ENCODE peak calls at places on chromosomes 1 and 21, in five cellular contexts. Z is suprapubic skin, K is GM12892, I is right lobe of liver, M is IMR-90. V is an unnamed sample.

GRCh38 chr21:34580181-34580700 is 34.7 kb downstream of the RCAN1 start:
- DNase-seq in M (no peak), K (no peak), Z (no peak), I (no peak), V (no peak)

GRCh38 chr1:28436211-28436769 is 66.8 kb downstream of the PHACTR4 start:
- DNase-seq in I (no peak), Z (no peak), M (no peak), K (no peak), V (no peak)

GRCh38 chr1:78005755-78006154 is 1.0 kb downstream of the DNAJB4 start:
- DNase-seq in K (no peak), Z (no peak), I (no peak), M (peak), V (no peak)

GRCh38 chr1:31689821-31690220 is 14.0 kb downstream of the COL16A1 start:
- DNase-seq in M (peak), Z (no peak), I (no peak), K (no peak), V (no peak)

GRCh38 chr1:100629391-100629790 is 90.2 kb upstream of the VCAM1 start:
- DNase-seq in K (no peak), I (no peak), M (no peak), Z (no peak), V (no peak)

GRCh38 chr1:4634156-4634792 is 20.1 kb upstream of the AJAP1 start:
- DNase-seq in K (no peak), I (no peak), M (no peak), Z (no peak), V (no peak)

GRCh38 chr1:11701981-11702803 is 10.7 kb downstream of the DRAXIN start:
- DNase-seq in M (no peak), K (no peak), Z (no peak), I (no peak), V (no peak)

GRCh38 chr1:93694833-93695232 is 13.2 kb upstream of the BCAR3 start:
- DNase-seq in M (no peak), Z (no peak), I (no peak), K (no peak), V (no peak)

GRCh38 chr1:117571496-117571895 is 34.4 kb upstream of the TENT5C start:
- DNase-seq in K (no peak), I (no peak), M (no peak), Z (no peak), V (no peak)

GRCh38 chr1:70083519-70083918 is 121.9 kb downstream of the LRRC40 start:
- DNase-seq in I (no peak), K (no peak), Z (no peak), M (no peak), V (no peak)

GRCh38 chr1:70085451-70085850 is 119.9 kb downstream of the LRRC40 start:
- DNase-seq in I (no peak), Z (no peak), K (no peak), M (no peak), V (no peak)

GRCh38 chr1:70079546-70079945 is 125.8 kb downstream of the LRRC40 start:
- DNase-seq in K (no peak), I (no peak), Z (no peak), M (no peak), V (no peak)

GRCh38 chr1:70086897-70087296 is 118.5 kb downstream of the LRRC40 start:
- DNase-seq in I (no peak), Z (no peak), K (no peak), M (no peak), V (no peak)

GRCh38 chr1:70084314-70084915 is 121.0 kb downstream of the LRRC40 start:
- DNase-seq in I (no peak), Z (no peak), M (peak), K (no peak), V (no peak)
- TF ChIP-seq POLR2A in I (no peak), Z (no peak), M (no peak), K (no peak), V (no peak)

GRCh38 chr1:51859737-51860136 is 18.8 kb downstream of the NRDC start:
- DNase-seq in M (no peak), Z (no peak), I (no peak), K (no peak), V (no peak)

GRCh38 chr1:51867479-51868232 is 10.9 kb downstream of the NRDC start:
- DNase-seq in Z (no peak), M (no peak), I (no peak), K (no peak), V (no peak)

GRCh38 chr1:51861669-51862068 is 16.9 kb downstream of the NRDC start:
- DNase-seq in Z (no peak), M (peak), K (no peak), I (no peak), V (no peak)

GRCh38 chr1:51859333-51859732 is 19.2 kb downstream of the NRDC start:
- DNase-seq in K (no peak), M (no peak), I (no peak), Z (no peak), V (no peak)

GRCh38 chr1:51863384-51863783 is 15.1 kb downstream of the NRDC start:
- DNase-seq in Z (no peak), M (no peak), I (no peak), K (no peak), V (no peak)
- TF ChIP-seq POLR2A in Z (no peak), M (no peak), I (no peak), K (no peak), V (no peak)

GRCh38 chr1:50969611-50970507 is at the start of gene CDKN2C:
- DNase-seq in K (peak), M (peak), I (peak), Z (peak), V (peak)
- TF ChIP-seq POLR2A in K (peak), M (peak), I (peak), Z (peak), V (no peak)

DNA sequence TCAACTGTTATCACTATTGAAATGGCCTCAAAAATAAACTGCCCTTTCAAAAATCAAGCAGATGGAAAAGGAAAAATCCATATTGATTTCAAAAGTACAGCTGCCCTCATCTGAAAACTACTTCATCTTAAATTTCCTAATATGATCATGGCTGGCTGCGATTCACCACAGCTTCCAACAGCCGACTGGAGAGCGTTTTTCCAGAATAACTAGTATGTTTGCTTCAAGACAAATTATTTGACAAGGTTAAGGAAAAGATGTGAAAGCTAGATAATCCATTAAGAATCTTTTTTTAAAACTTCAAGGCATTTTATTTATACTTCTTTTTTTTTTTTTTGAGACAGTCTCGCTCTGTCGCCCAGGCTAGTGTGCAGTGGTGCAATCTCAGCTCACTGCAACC is 4.1 kb upstream of the DEGS1 start:
- DNase-seq in Z (no peak), K (no peak), M (no peak), I (no peak), V (no peak)
- TF ChIP-seq POLR2A in Z (no peak), K (no peak), M (no peak), I (no peak), V (no peak)

GRCh38 chr1:25239681-25240541 is 7.3 kb downstream of the RSRP1 start:
- DNase-seq in I (peak), Z (peak), K (peak), M (peak), V (peak)
- TF ChIP-seq POLR2A in I (peak), Z (peak), K (peak), M (peak), V (no peak)

GRCh38 chr1:234327577-234328164 is 45.6 kb upstream of the COA6 start:
- DNase-seq in Z (no peak), I (no peak), M (no peak), K (no peak), V (no peak)

GRCh38 chr1:234325878-234326492 is 47.3 kb upstream of the COA6 start:
- DNase-seq in Z (no peak), M (no peak), I (no peak), K (no peak), V (no peak)

GRCh38 chr1:234324668-234325225 is 48.5 kb upstream of the COA6 start:
- DNase-seq in I (no peak), M (no peak), K (no peak), Z (no peak), V (no peak)

GRCh38 chr1:234322979-234323378 is 50.3 kb upstream of the COA6 start:
- DNase-seq in K (peak), Z (no peak), M (peak), I (peak), V (no peak)

GRCh38 chr1:234326493-234327366 is 46.5 kb upstream of the COA6 start:
- DNase-seq in I (peak), K (peak), Z (no peak), M (peak), V (no peak)
- TF ChIP-seq POLR2A in I (no peak), K (no peak), Z (no peak), M (no peak), V (no peak)

GRCh38 chr1:29972664-29973063 is 736.3 kb downstream of the PTPRU start:
- DNase-seq in M (no peak), I (no peak), K (no peak), Z (no peak), V (no peak)
- TF ChIP-seq POLR2A in M (no peak), I (no peak), K (no peak), Z (no peak), V (no peak)

GRCh38 chr1:191368891-191369654 is 789.2 kb upstream of the RGS18 start:
- DNase-seq in K (no peak), I (no peak), Z (no peak), M (no peak), V (no peak)
- TF ChIP-seq POLR2A in K (no peak), I (no peak), Z (no peak), M (no peak), V (no peak)

GRCh38 chr1:9302745-9303524 is 10.2 kb downstream of the SPSB1 start:
- DNase-seq in Z (no peak), K (no peak), M (peak), I (no peak), V (peak)
- TF ChIP-seq POLR2A in Z (no peak), K (no peak), M (no peak), I (no peak), V (no peak)

DNA sequence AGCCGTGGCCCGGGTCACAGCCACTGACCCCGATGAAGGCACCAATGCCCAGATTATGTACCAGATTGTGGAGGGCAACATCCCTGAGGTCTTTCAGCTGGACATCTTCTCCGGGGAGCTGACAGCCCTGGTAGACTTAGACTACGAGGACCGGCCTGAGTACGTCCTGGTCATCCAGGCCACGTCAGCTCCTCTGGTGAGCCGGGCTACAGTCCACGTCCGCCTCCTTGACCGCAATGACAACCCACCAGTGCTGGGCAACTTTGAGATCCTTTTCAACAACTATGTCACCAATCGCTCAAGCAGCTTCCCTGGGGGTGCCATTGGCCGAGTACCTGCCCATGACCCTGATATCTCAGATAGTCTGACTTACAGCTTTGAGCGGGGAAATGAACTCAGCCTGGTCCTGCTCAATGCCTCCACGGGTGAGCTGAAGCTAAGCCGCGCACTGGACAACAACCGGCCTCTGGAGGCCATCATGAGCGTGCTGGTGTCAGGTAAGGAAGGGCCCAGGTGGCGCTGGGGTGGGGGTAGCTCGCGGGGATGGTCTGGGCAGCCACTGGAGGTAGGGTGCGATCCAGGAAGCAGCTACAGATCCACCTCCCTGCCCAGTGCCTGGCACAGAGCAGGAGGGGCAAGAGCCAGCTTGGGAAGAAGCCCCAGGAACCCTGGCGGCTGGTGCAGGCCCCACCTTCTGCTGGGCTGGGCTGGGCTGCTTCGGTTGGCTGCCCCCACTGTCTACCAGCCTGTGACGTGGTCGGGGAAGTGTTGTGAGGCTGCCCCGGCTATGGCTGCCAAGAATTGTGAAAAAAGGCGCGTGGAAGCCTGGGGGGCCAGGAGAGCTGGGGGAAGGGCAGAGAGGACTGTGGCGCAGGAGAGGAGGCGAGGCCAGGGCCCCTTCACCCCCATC is 3.8 kb downstream of the CELSR2 start:
- DNase-seq in Z (no peak), M (no peak), I (no peak), K (peak), V (peak)
- TF ChIP-seq POLR2A in Z (no peak), M (no peak), I (no peak), K (no peak), V (no peak)

V was measured in breast epithelium.